ENCODE peak calls at places on chromosomes 13 and 19, in nine cellular contexts. D is gastrocnemius medialis; F is stomach; O is fibroblast of lung; Q is upper lobe of right lung; Y is heart right ventricle; A is effector memory CD4-positive, alpha-beta T cell; U is Peyer's patch; T is ovary. E is an unnamed sample.

GRCh38 chr13:97944396-97945029 is 9.0 kb upstream of the IPO5 start:
- DNase-seq in D (no peak), Y (no peak), T (no peak), Q (no peak), F (no peak), O (peak; percentile 45), A (no peak), U (no peak), E (no peak)

GRCh38 chr13:30063892-30064291 is 213.5 kb upstream of the UBL3 start:
- DNase-seq in T (no peak), Y (no peak), O (no peak), A (no peak), Q (no peak), U (no peak), F (no peak), D (no peak), E (no peak)

GRCh38 chr19:6721113-6721474 is 644 bp upstream of the C3 start:
- DNase-seq in Y (no peak), Q (no peak), T (no peak), F (no peak), O (no peak), A (no peak), U (no peak), D (no peak), E (no peak)

GRCh38 chr13:51047434-51048165 is 63.5 kb downstream of the C13orf42 start:
- DNase-seq in T (no peak), U (no peak), A (no peak), O (no peak), F (no peak), D (no peak), Q (no peak), Y (no peak), E (no peak)

GRCh38 chr19:50358483-50359431 is 6.7 kb downstream of the NAPSA start:
- DNase-seq in Q (peak; percentile 84), U (peak; percentile 85), Y (peak; percentile 86), D (no peak), T (peak; percentile 74), A (peak; percentile 64), O (peak; percentile 51), F (peak; percentile 58), E (peak; percentile 72)

GRCh38 chr19:5093297-5093858 is 124.5 kb downstream of the KDM4B start:
- DNase-seq in D (no peak), O (no peak), Q (no peak), A (no peak), U (no peak), T (peak; percentile 67), F (peak; percentile 36), Y (peak; percentile 62), E (no peak)

GRCh38 chr13:99847318-99847750 is 124.2 kb downstream of the ZIC5 start:
- DNase-seq in F (no peak), Y (no peak), Q (no peak), T (no peak), D (no peak), O (no peak), U (no peak), A (no peak), E (no peak)

GRCh38 chr19:31451686-31452325 is 102.6 kb upstream of the TSHZ3 start:
- DNase-seq in O (no peak), Q (no peak), Y (no peak), F (no peak), U (no peak), A (no peak), D (no peak), T (no peak), E (no peak)

GRCh38 chr19:38134538-38135149 is 89.4 kb downstream of the DPF1 start:
- DNase-seq in Y (no peak), D (no peak), Q (no peak), O (peak; percentile 55), F (peak; percentile 27), A (no peak), T (no peak), U (peak; percentile 55), E (no peak)

GRCh38 chr13:82850644-82851043 is 1031.6 kb downstream of the SLITRK1 start:
- DNase-seq in O (no peak), Q (no peak), T (no peak), U (no peak), D (no peak), Y (no peak), A (no peak), F (no peak), E (no peak)

GRCh38 chr19:3669134-3669436 is 31.2 kb downstream of the PIP5K1C start:
- DNase-seq in F (no peak), O (no peak), D (no peak), Q (no peak), Y (no peak), A (no peak), U (no peak), T (no peak), E (no peak)
- H3K4me1 ChIP-seq in F (peaks cover 77% of the 10 kb centered on the region), O (peaks cover 23% of the 10 kb centered on the region), D (peaks cover 34% of the 10 kb centered on the region), Q (peaks cover 27% of the 10 kb centered on the region), Y (peaks cover 62% of the 10 kb centered on the region), A (peaks cover 17% of the 10 kb centered on the region), U (peaks cover 15% of the 10 kb centered on the region), T (peaks cover 18% of the 10 kb centered on the region), E (peaks cover 22% of the 10 kb centered on the region)

GRCh38 chr19:3590991-3591659 is 5.8 kb downstream of the GIPC3 start:
- DNase-seq in U (no peak), Y (no peak), O (no peak), A (no peak), T (no peak), D (no peak), Q (no peak), F (no peak), E (no peak)

GRCh38 chr19:3586707-3587346 is 1.5 kb downstream of the GIPC3 start:
- DNase-seq in D (no peak), Y (no peak), T (no peak), U (no peak), F (peak; percentile 75), O (no peak), Q (no peak), A (no peak), E (no peak)

GRCh38 chr19:3591876-3592613 is 6.8 kb downstream of the GIPC3 start:
- DNase-seq in F (peak; percentile 61), O (no peak), A (no peak), Y (no peak), T (no peak), U (no peak), D (no peak), Q (no peak), E (no peak)

GRCh38 chr19:3589949-3590348 is 4.7 kb downstream of the GIPC3 start:
- DNase-seq in O (no peak), F (no peak), Q (no peak), U (no peak), Y (no peak), D (no peak), T (no peak), A (no peak), E (no peak)

GRCh38 chr19:3589439-3589838 is 4.2 kb downstream of the GIPC3 start:
- DNase-seq in T (no peak), D (no peak), Y (no peak), O (no peak), F (no peak), A (no peak), U (no peak), Q (no peak), E (no peak)
- H3K27me3 ChIP-seq in T (no peaks in the 10 kb centered on the region), D (peaks cover 12% of the 10 kb centered on the region), Y (peaks cover 18% of the 10 kb centered on the region), O (peaks cover 10% of the 10 kb centered on the region), F (peaks cover 30% of the 10 kb centered on the region), A (no peaks in the 10 kb centered on the region), U (no peaks in the 10 kb centered on the region), Q (peaks cover 16% of the 10 kb centered on the region), E (peaks cover 3% of the 10 kb centered on the region)

DNA sequence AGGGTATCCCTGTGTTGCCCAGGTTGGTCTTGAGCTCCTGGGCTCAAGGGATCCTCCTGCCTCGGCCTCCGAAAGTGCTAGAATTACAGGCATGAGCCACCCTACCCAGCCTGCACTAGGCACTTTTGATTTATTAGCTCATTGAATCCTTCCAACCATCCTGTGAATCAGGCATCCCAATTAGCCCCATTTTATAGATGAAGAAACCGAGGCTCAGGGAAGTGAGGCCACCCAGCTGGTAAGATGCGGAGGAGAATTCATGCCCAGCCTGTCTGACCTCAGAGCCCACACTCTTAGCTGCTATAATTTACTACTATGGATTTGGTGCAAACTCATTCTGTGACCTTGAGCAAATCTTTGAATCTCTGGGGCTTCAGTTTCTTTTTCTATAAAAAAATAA is 17.8 kb upstream of the CACNG8 start:
- DNase-seq in Q (no peak), Y (no peak), F (no peak), O (no peak), T (no peak), U (no peak), D (no peak), A (no peak), E (no peak)
- H3K4me1 ChIP-seq in Q (no peaks in the 10 kb centered on the region), Y (no peaks in the 10 kb centered on the region), F (peaks cover 8% of the 10 kb centered on the region), O (no peaks in the 10 kb centered on the region), T (no peaks in the 10 kb centered on the region), U (no peaks in the 10 kb centered on the region), D (no peaks in the 10 kb centered on the region), A (no peaks in the 10 kb centered on the region), E (no peaks in the 10 kb centered on the region)

GRCh38 chr19:55370305-55370988 is at the start of gene IL11:
- DNase-seq in U (no peak), T (no peak), Q (no peak), O (no peak), D (no peak), A (no peak), F (no peak), Y (no peak), E (no peak)
- H3K27me3 ChIP-seq in U (no peaks in the 10 kb centered on the region), T (peaks cover 2% of the 10 kb centered on the region), Q (peaks cover 68% of the 10 kb centered on the region), O (no peaks in the 10 kb centered on the region), D (peaks cover 75% of the 10 kb centered on the region), A (peaks cover 64% of the 10 kb centered on the region), F (peaks cover 98% of the 10 kb centered on the region), Y (peaks cover 87% of the 10 kb centered on the region), E (peaks cover 30% of the 10 kb centered on the region)

GRCh38 chr13:39419866-39420265 is 183.1 kb downstream of the LHFPL6 start:
- DNase-seq in F (no peak), Y (no peak), D (no peak), T (no peak), A (no peak), Q (no peak), U (no peak), O (no peak), E (no peak)
- H3K4me1 ChIP-seq in F (peaks cover 12% of the 10 kb centered on the region), Y (peaks cover 72% of the 10 kb centered on the region), D (peaks cover 31% of the 10 kb centered on the region), T (peaks cover 21% of the 10 kb centered on the region), A (no peaks in the 10 kb centered on the region), Q (peaks cover 13% of the 10 kb centered on the region), U (no peaks in the 10 kb centered on the region), O (no peaks in the 10 kb centered on the region), E (no peaks in the 10 kb centered on the region)

E was measured in CD8-positive, alpha-beta memory T cell.